ENCODE peak calls at places on chromosomes 3 and 15, in eight cellular contexts. M, L, Z, B, U, T, G and F are unnamed samples.
A peak's percentile ranks its signal among the peaks of the same experiment; 100 is the strongest.

GRCh38 chr3:188421836-188422540 is 268.0 kb downstream of the LPP start:
- DNase-seq in M (no peak), L (no peak), Z (peak; percentile 38), B (peak; percentile 27), U (no peak), T (no peak), G (no peak), F (no peak)

GRCh38 chr3:72912532-72912931 is 24.7 kb downstream of the GXYLT2 start:
- DNase-seq in M (no peak), L (no peak), Z (no peak), B (no peak), U (no peak), T (no peak), G (no peak), F (no peak)

GRCh38 chr3:164208026-164208425 is 870.3 kb downstream of the SI start:
- DNase-seq in M (no peak), L (no peak), Z (no peak), B (no peak), U (no peak), T (no peak), G (no peak), F (no peak)

GRCh38 chr3:11078826-11079520 is 75.3 kb upstream of the HRH1 start:
- DNase-seq in M (no peak), L (no peak), Z (no peak), B (no peak), U (no peak), T (no peak), G (peak; percentile 20), F (no peak)

GRCh38 chr3:140899363-140899762 is 42.3 kb upstream of the SLC25A36 start:
- DNase-seq in M (no peak), L (no peak), Z (no peak), B (no peak), U (no peak), T (no peak), G (no peak), F (no peak)

GRCh38 chr15:100908466-100908865 is 10.7 kb upstream of the LRRK1 start:
- DNase-seq in M (no peak), L (no peak), Z (no peak), B (no peak), U (no peak), T (no peak), G (no peak), F (no peak)

GRCh38 chr3:10437995-10438901 is 67.1 kb downstream of the ATP2B2 start:
- DNase-seq in M (peak; percentile 69), L (no peak), Z (no peak), B (no peak), U (no peak), T (no peak), G (no peak), F (no peak)

GRCh38 chr3:112629425-112629824 is 11.5 kb downstream of the CCDC80 start:
- DNase-seq in M (peak; percentile 72), L (no peak), Z (peak; percentile 81), B (no peak), U (no peak), T (peak; percentile 28), G (no peak), F (no peak)

GRCh38 chr3:13976469-13976868 is 96.6 kb upstream of the WNT7A start:
- DNase-seq in M (no peak), L (no peak), Z (no peak), B (no peak), U (no peak), T (no peak), G (no peak), F (no peak)

GRCh38 chr15:52735231-52736089 is 54.7 kb downstream of the ONECUT1 start:
- DNase-seq in M (peak; percentile 68), L (no peak), Z (peak; percentile 49), B (peak; percentile 74), U (peak; percentile 59), T (peak; percentile 78), G (peak; percentile 85), F (peak; percentile 97)

GRCh38 chr15:48722764-48723661 is 77.5 kb upstream of the FBN1 start:
- DNase-seq in M (peak; percentile 66), L (no peak), Z (no peak), B (no peak), U (no peak), T (peak; percentile 62), G (no peak), F (peak; percentile 79)

GRCh38 chr3:10187295-10187876 is 22.7 kb downstream of the IRAK2 start:
- DNase-seq in M (no peak), L (no peak), Z (no peak), B (no peak), U (no peak), T (no peak), G (no peak), F (no peak)

GRCh38 chr15:85047271-85047948 is 65.8 kb downstream of the PDE8A start:
- DNase-seq in M (peak; percentile 76), L (no peak), Z (no peak), B (no peak), U (no peak), T (no peak), G (no peak), F (peak; percentile 65)

GRCh38 chr3:127999509-128000106 is 52.6 kb upstream of the SEC61A1 start:
- DNase-seq in M (no peak), L (no peak), Z (no peak), B (no peak), U (no peak), T (no peak), G (no peak), F (no peak)

GRCh38 chr15:90154861-90155626 is 46.1 kb upstream of the SEMA4B start:
- DNase-seq in M (peak; percentile 67), L (no peak), Z (no peak), B (no peak), U (no peak), T (no peak), G (no peak), F (peak; percentile 45)

GRCh38 chr3:113537155-113537554 is 4.8 kb downstream of the SIDT1 start:
- DNase-seq in M (no peak), L (no peak), Z (no peak), B (no peak), U (no peak), T (no peak), G (no peak), F (peak; percentile 12)